ENCODE peak calls at places on chromosomes 16 and 17, in ten cellular contexts. Y is uterus, E is prostate gland, L is esophagus squamous epithelium, T is foreskin keratinocyte, W is tibial nerve, K is OCI-LY7, A is upper lobe of right lung, I is transverse colon, R is left lung. X is an unnamed sample.

GRCh38 chr16:12547608-12547922 is 256.1 kb downstream of the CPPED1 start:
- DNase-seq in Y (no peak), E (no peak), L (no peak), T (no peak), W (no peak), K (no peak), A (no peak), I (no peak), R (no peak), X (no peak)

GRCh38 chr17:2400474-2400866 is 390 bp downstream of the MNT start:
- DNase-seq in Y (peak; percentile 56), E (no peak), L (no peak), T (no peak), W (no peak), K (peak; percentile 79), A (peak; percentile 89), I (peak; percentile 61), R (peak; percentile 94), X (no peak)

GRCh38 chr16:85840801-85841200 is 41.3 kb downstream of the COX4I1 start:
- DNase-seq in Y (no peak), E (no peak), L (no peak), T (no peak), W (no peak), K (no peak), A (no peak), I (no peak), R (no peak), X (no peak)

GRCh38 chr16:75311383-75311938 is 60.0 kb upstream of the BCAR1 start:
- DNase-seq in Y (no peak), E (no peak), L (no peak), T (no peak), W (no peak), K (no peak), A (no peak), I (no peak), R (no peak), X (no peak)

GRCh38 chr16:66304151-66304550 is 62.3 kb upstream of the CDH5 start:
- DNase-seq in Y (no peak), E (no peak), L (no peak), T (no peak), W (no peak), K (no peak), A (no peak), I (no peak), R (no peak), X (no peak)

GRCh38 chr16:63702981-63703590 is 1418.8 kb downstream of the CDH11 start:
- DNase-seq in Y (no peak), E (no peak), L (no peak), T (no peak), W (no peak), K (peak; percentile 4), A (no peak), I (no peak), R (peak; percentile 38), X (no peak)

GRCh38 chr17:65270932-65271700 is 133.9 kb downstream of the RGS9 start:
- DNase-seq in Y (no peak), E (no peak), L (no peak), T (no peak), W (no peak), K (no peak), A (no peak), I (no peak), R (no peak), X (no peak)

GRCh38 chr16:69483611-69484010 is 59.2 kb downstream of the CYB5B start:
- DNase-seq in Y (no peak), E (no peak), L (no peak), T (no peak), W (no peak), K (no peak), A (no peak), I (no peak), R (no peak), X (no peak)

DNA sequence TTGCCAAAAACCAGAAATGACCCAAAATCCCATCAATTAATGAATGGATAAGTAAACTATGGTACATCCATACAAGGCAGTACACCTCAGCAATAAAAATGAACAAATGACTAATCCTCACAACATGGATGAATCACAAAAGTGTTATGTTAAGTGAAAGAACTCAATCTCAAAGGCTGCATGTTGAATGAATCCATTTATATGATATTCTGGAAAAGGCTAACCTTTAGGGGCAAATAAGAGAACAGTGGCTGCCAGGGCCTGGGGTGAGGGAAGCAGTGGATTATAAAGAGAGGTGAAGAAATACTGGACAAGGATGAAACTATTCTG is 46.1 kb upstream of the MSI2 start:
- DNase-seq in Y (no peak), E (no peak), L (no peak), T (peak; percentile 74), W (no peak), K (no peak), A (no peak), I (no peak), R (no peak), X (peak; percentile 61)
- TF ChIP-seq CTCF in Y (no peak), E (no peak), L (no peak), T (no peak), W (no peak), K (no peak), A (no peak), I (no peak), R (no peak), X (no peak)

GRCh38 chr16:9097266-9098219 is 6.1 kb downstream of the HAPSTR1 start:
- DNase-seq in Y (no peak), E (no peak), L (no peak), T (no peak), W (no peak), K (no peak), A (no peak), I (no peak), R (no peak), X (no peak)

GRCh38 chr16:9098377-9099090 is 7.1 kb downstream of the HAPSTR1 start:
- DNase-seq in Y (no peak), E (no peak), L (no peak), T (no peak), W (no peak), K (no peak), A (no peak), I (no peak), R (no peak), X (no peak)

GRCh38 chr16:9096416-9096952 is 5.0 kb downstream of the HAPSTR1 start:
- DNase-seq in Y (no peak), E (peak; percentile 9), L (no peak), T (no peak), W (no peak), K (no peak), A (no peak), I (no peak), R (no peak), X (peak; percentile 29)

GRCh38 chr16:9095998-9096397 is 4.6 kb downstream of the HAPSTR1 start:
- DNase-seq in Y (no peak), E (no peak), L (no peak), T (no peak), W (no peak), K (no peak), A (no peak), I (no peak), R (no peak), X (no peak)

GRCh38 chr16:9099131-9099625 is 7.7 kb downstream of the HAPSTR1 start:
- DNase-seq in Y (no peak), E (no peak), L (no peak), T (no peak), W (no peak), K (no peak), A (peak; percentile 70), I (no peak), R (no peak), X (peak; percentile 30)
- H3K27ac ChIP-seq in Y (no peak overlapping the region), E (no peak overlapping the region), L (peak overlapping the region; percentile 34), T (no peak overlapping the region), W (no peak overlapping the region), K (no peak overlapping the region), A (peak overlapping the region; percentile 48), I (peak overlapping the region; percentile 61), R (peak overlapping the region; percentile 70), X (peak overlapping the region; percentile 32)

GRCh38 chr17:50542795-50543774 is 3.9 kb upstream of the SPATA20 start:
- DNase-seq in Y (no peak), E (peak; percentile 89), L (no peak), T (no peak), W (no peak), K (no peak), A (peak; percentile 85), I (peak; percentile 81), R (peak; percentile 84), X (no peak)

GRCh38 chr17:50541402-50541915 is 5.5 kb upstream of the SPATA20 start:
- DNase-seq in Y (no peak), E (no peak), L (no peak), T (no peak), W (no peak), K (no peak), A (no peak), I (no peak), R (no peak), X (no peak)

GRCh38 chr17:50539762-50540440 is 7.1 kb upstream of the SPATA20 start:
- DNase-seq in Y (no peak), E (peak; percentile 46), L (no peak), T (peak; percentile 83), W (no peak), K (no peak), A (no peak), I (peak; percentile 76), R (peak; percentile 86), X (peak; percentile 89)

GRCh38 chr17:50540485-50541401 is 6.2 kb upstream of the SPATA20 start:
- DNase-seq in Y (no peak), E (no peak), L (no peak), T (no peak), W (no peak), K (no peak), A (no peak), I (no peak), R (peak; percentile 52), X (no peak)

GRCh38 chr17:50541916-50542688 is 4.9 kb upstream of the SPATA20 start:
- DNase-seq in Y (peak; percentile 89), E (peak; percentile 89), L (no peak), T (no peak), W (peak; percentile 75), K (peak; percentile 82), A (peak; percentile 94), I (peak; percentile 92), R (peak; percentile 99), X (peak; percentile 93)
- TF ChIP-seq CTCF in Y (peak; percentile 49), E (no peak), L (no peak), T (peak; percentile 24), W (peak; percentile 30), K (peak; percentile 70), A (peak; percentile 36), I (peak; percentile 7), R (peak; percentile 17), X (peak; percentile 38)

GRCh38 chr16:84482001-84482891 is 22.2 kb downstream of the MEAK7 start:
- DNase-seq in Y (no peak), E (no peak), L (no peak), T (no peak), W (no peak), K (no peak), A (peak; percentile 63), I (no peak), R (no peak), X (no peak)

GRCh38 chr16:84482951-84483881 is 21.2 kb downstream of the MEAK7 start:
- DNase-seq in Y (no peak), E (no peak), L (no peak), T (no peak), W (no peak), K (no peak), A (peak; percentile 48), I (no peak), R (no peak), X (no peak)

GRCh38 chr16:84479716-84480450 is 24.6 kb downstream of the MEAK7 start:
- DNase-seq in Y (no peak), E (no peak), L (no peak), T (no peak), W (no peak), K (no peak), A (peak; percentile 56), I (no peak), R (no peak), X (no peak)

GRCh38 chr16:84483882-84484565 is 20.4 kb downstream of the MEAK7 start:
- DNase-seq in Y (no peak), E (no peak), L (no peak), T (no peak), W (no peak), K (no peak), A (peak; percentile 53), I (no peak), R (no peak), X (no peak)

DNA sequence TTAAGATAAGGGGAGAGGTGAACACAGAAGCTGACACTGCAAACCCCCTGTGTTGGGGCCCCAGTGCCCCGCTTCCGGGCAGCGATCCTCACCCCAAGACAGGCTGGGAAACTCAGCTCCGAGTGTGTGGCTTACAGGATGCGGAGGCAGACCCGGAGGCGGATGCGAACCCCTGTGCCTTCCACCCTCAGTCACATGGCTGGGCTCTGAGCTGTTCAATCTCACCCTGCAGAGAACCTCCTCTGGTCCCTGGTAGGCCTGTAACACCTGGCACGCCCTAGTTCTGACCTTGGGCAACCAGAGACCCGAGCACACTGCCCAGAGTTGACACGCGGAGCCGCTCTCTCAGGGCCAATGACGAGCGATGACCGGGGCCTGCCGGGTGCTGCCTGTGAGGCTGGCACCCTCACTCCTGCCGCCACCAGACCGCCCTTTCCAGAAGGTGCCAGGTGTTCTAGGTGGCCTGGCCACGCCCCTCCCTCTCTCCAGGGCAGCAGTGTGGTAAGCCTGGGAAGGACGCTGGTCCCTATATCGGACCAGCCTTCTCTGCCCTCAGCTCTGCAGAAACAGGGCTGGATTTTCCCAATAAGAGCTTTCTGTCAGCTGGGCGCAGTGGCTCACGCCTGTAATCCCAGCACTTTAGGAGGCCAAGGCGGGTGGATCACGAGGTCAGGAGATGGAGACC is 23.3 kb downstream of the MEAK7 start:
- DNase-seq in Y (no peak), E (no peak), L (no peak), T (no peak), W (no peak), K (no peak), A (peak; percentile 58), I (no peak), R (no peak), X (no peak)
- H3K27ac ChIP-seq in Y (no peak overlapping the region), E (no peak overlapping the region), L (no peak overlapping the region), T (no peak overlapping the region), W (no peak overlapping the region), K (no peak overlapping the region), A (no peak overlapping the region), I (no peak overlapping the region), R (no peak overlapping the region), X (peak overlapping the region; percentile 43)